ENCODE peak calls at places on chromosomes 2 and 18, in eight cellular contexts. R is body of pancreas; Z is NCI-H345; J is stimulated activated CD8-positive, alpha-beta memory T cell treated with anti-CD3 and anti-CD28 coated beads, Interleukin-4, amount 100 ng/mL, for 4 hours; E is CD4-positive, alpha-beta T cell; W is HT1080; T is Peyer's patch; Q is uterus. A is an unnamed sample.

GRCh38 chr18:34223164-34223892 is 1.4 kb downstream of the NOL4 start:
- DNase-seq in R (no peak), Z (peak; percentile 56), Q (no peak), E (no peak), T (no peak), W (peak; percentile 10), J (no peak), A (no peak)

GRCh38 chr18:46397174-46397573 is 259.8 kb downstream of the LOXHD1 start:
- DNase-seq in T (no peak), R (no peak), J (no peak), W (no peak), Q (no peak), Z (no peak), E (no peak), A (no peak)

GRCh38 chr2:175207741-175208438 is 26.4 kb upstream of the ATP5MC3 start:
- DNase-seq in T (no peak), J (no peak), R (peak; percentile 62), Q (no peak), W (no peak), Z (peak; percentile 77), E (no peak), A (peak; percentile 35)

GRCh38 chr2:161206491-161207032 is 46.3 kb downstream of the TANK start:
- DNase-seq in Z (no peak), J (no peak), W (no peak), R (no peak), Q (no peak), T (no peak), E (no peak), A (no peak)

GRCh38 chr2:114550895-114551793 is 108.7 kb downstream of the DPP10 start:
- DNase-seq in J (no peak), T (no peak), E (no peak), Q (peak; percentile 24), W (peak; percentile 29), Z (peak; percentile 29), R (peak; percentile 64), A (peak; percentile 1)

GRCh38 chr2:225366731-225367130 is 32.8 kb upstream of the NYAP2 start:
- DNase-seq in W (no peak), Z (no peak), T (no peak), J (no peak), E (no peak), R (no peak), Q (no peak), A (no peak)

GRCh38 chr2:129904532-129905446 is 74.7 kb upstream of the RAB6C start:
- DNase-seq in W (no peak), Q (no peak), Z (no peak), R (no peak), E (no peak), T (no peak), J (no peak), A (peak; percentile 12)

GRCh38 chr18:23324056-23324811 is 128.9 kb upstream of the RIOK3 start:
- DNase-seq in Q (no peak), Z (no peak), T (no peak), W (no peak), E (no peak), J (no peak), R (no peak), A (no peak)

GRCh38 chr18:61765097-61765496 is 127.7 kb downstream of the RNF152 start:
- DNase-seq in E (no peak), T (no peak), J (no peak), W (peak; percentile 39), Z (no peak), R (no peak), Q (peak; percentile 59), A (no peak)

GRCh38 chr2:216074794-216075193 is 6.8 kb downstream of the PECR start:
- DNase-seq in T (no peak), Q (no peak), J (no peak), Z (no peak), R (no peak), W (peak; percentile 66), E (no peak), A (no peak)

GRCh38 chr2:2173633-2174032 is 157.4 kb downstream of the MYT1L start:
- DNase-seq in W (no peak), E (no peak), Q (no peak), J (no peak), R (no peak), Z (no peak), T (no peak), A (no peak)

GRCh38 chr2:127143851-127144782 is 37.2 kb upstream of the BIN1 start:
- DNase-seq in W (peak; percentile 75), E (no peak), Z (no peak), J (no peak), Q (no peak), R (no peak), T (no peak), A (no peak)

GRCh38 chr2:148519013-148519412 is 125.5 kb upstream of the EPC2 start:
- DNase-seq in E (no peak), Q (no peak), R (no peak), J (no peak), Z (peak; percentile 65), T (no peak), W (no peak), A (no peak)

GRCh38 chr2:57881998-57882884 is 164.4 kb upstream of the VRK2 start:
- DNase-seq in J (no peak), W (peak; percentile 62), Z (peak; percentile 16), R (no peak), E (no peak), T (no peak), Q (no peak), A (peak; percentile 52)

GRCh38 chr2:113822087-113822805 is 65.8 kb upstream of the SLC35F5 start:
- DNase-seq in Q (no peak), T (no peak), E (no peak), J (no peak), W (no peak), Z (no peak), R (no peak), A (no peak)

GRCh38 chr2:95121150-95121494 is 486 bp downstream of the MRPS5 start:
- DNase-seq in R (no peak), Z (no peak), E (no peak), T (no peak), Q (no peak), J (no peak), W (no peak), A (no peak)

GRCh38 chr2:135870571-135870970 is 5.7 kb downstream of the MCM6 start:
- DNase-seq in R (no peak), Z (no peak), Q (no peak), W (no peak), E (no peak), J (no peak), T (no peak), A (no peak)

GRCh38 chr18:69402219-69402989 is 1.7 kb downstream of the DOK6 start:
- DNase-seq in T (no peak), J (no peak), R (no peak), Q (no peak), W (no peak), Z (peak; percentile 61), E (no peak), A (no peak)

GRCh38 chr2:112712903-112713584 is 7.8 kb upstream of the NT5DC4 start:
- DNase-seq in W (peak; percentile 52), Z (no peak), Q (no peak), T (no peak), R (no peak), J (no peak), E (no peak), A (no peak)

GRCh38 chr18:46333371-46334199 is 229.4 kb downstream of the HAUS1 start:
- DNase-seq in Q (no peak), Z (peak; percentile 73), E (no peak), W (no peak), J (no peak), T (no peak), R (peak; percentile 16), A (no peak)

GRCh38 chr18:62979172-62979571 is 263.8 kb downstream of the PHLPP1 start:
- DNase-seq in R (no peak), Z (peak; percentile 62), E (no peak), Q (no peak), J (no peak), T (no peak), W (peak; percentile 55), A (peak; percentile 11)

GRCh38 chr2:147030966-147031760 is 813.7 kb upstream of the ACVR2A start:
- DNase-seq in R (no peak), T (no peak), Q (no peak), W (peak; percentile 72), Z (no peak), J (no peak), E (no peak), A (no peak)

GRCh38 chr2:140861666-140862065 is 1269.2 kb downstream of the LRP1B start:
- DNase-seq in Z (no peak), R (no peak), T (no peak), W (no peak), J (no peak), E (no peak), Q (no peak), A (peak; percentile 7)

GRCh38 chr2:64695656-64696310 is 42.1 kb upstream of the SERTAD2 start:
- DNase-seq in T (no peak), E (no peak), J (no peak), R (no peak), Q (no peak), Z (no peak), W (peak; percentile 11), A (no peak)

GRCh38 chr2:162210385-162210784 is 32.9 kb downstream of the FAP start:
- DNase-seq in W (no peak), T (no peak), E (no peak), Q (no peak), J (no peak), Z (no peak), R (no peak), A (no peak)

GRCh38 chr2:170503563-170503962 is 211.6 kb upstream of the SP5 start:
- DNase-seq in Z (no peak), Q (no peak), R (no peak), E (no peak), T (no peak), J (no peak), W (no peak), A (no peak)

GRCh38 chr18:32372381-32373061 is 98.2 kb downstream of the GAREM1 start:
- DNase-seq in Q (no peak), E (no peak), T (no peak), W (no peak), J (no peak), R (peak; percentile 84), Z (peak; percentile 93), A (peak; percentile 95)

GRCh38 chr2:162123806-162124758 is 28.0 kb downstream of the GCG start:
- DNase-seq in T (no peak), Q (no peak), W (peak; percentile 32), J (no peak), E (no peak), R (no peak), Z (peak; percentile 74), A (peak; percentile 14)

GRCh38 chr2:234165421-234165820 is 114.9 kb downstream of the SPP2 start:
- DNase-seq in J (no peak), T (no peak), R (no peak), Z (no peak), Q (no peak), W (no peak), E (no peak), A (no peak)

GRCh38 chr2:131801210-131801744 is 273.6 kb downstream of the CCDC74A start:
- DNase-seq in W (no peak), T (no peak), R (no peak), J (no peak), E (no peak), Q (no peak), Z (no peak), A (no peak)

GRCh38 chr2:25453199-25453903 is 111.6 kb upstream of the DNMT3A start:
- DNase-seq in Z (no peak), W (no peak), E (no peak), R (no peak), T (no peak), Q (no peak), J (no peak), A (no peak)

GRCh38 chr2:179240481-179241451 is 23.9 kb downstream of the SESTD1 start:
- DNase-seq in J (no peak), E (no peak), W (no peak), T (no peak), Q (no peak), R (no peak), Z (no peak), A (no peak)

GRCh38 chr2:105925390-105925789 is 180.7 kb downstream of the NCK2 start:
- DNase-seq in J (no peak), T (no peak), W (no peak), E (no peak), Z (no peak), R (no peak), Q (no peak), A (no peak)

GRCh38 chr2:238098854-238099708 is 1.1 kb upstream of the ESPNL start:
- DNase-seq in J (no peak), T (peak; percentile 31), R (peak; percentile 23), W (no peak), Q (no peak), Z (no peak), E (no peak), A (no peak)

A was measured in NCI-H2029 treated with DMSO at 0.1 percent for 48 hours.